ENCODE peak calls at places on chromosomes 12 and 14, in six cellular contexts. T is ELF-1, M is head of caudate nucleus, R is T-helper 1 cell, O is bronchial epithelial cell, F is EH. Y is an unnamed sample.

GRCh38 chr12:106136263-106136662 is 2.5 kb downstream of the NUAK1 start:
- DNase-seq in T (peak; percentile 94), M (peak; percentile 96), R (peak; percentile 44), O (peak; percentile 81), F (peak; percentile 94), Y (peak; percentile 93)

GRCh38 chr14:61570961-61571299 is 124.4 kb upstream of the HIF1A start:
- DNase-seq in T (no peak), M (no peak), R (no peak), O (no peak), F (no peak), Y (no peak)

GRCh38 chr12:96445743-96446655 is 43.4 kb upstream of the CFAP54 start:
- DNase-seq in T (no peak), M (no peak), R (peak; percentile 37), O (peak; percentile 99), F (peak; percentile 95), Y (peak; percentile 96)

GRCh38 chr12:132428872-132429121 is 61.2 kb upstream of the FBRSL1 start:
- DNase-seq in T (no peak), M (no peak), R (no peak), O (peak; percentile 19), F (no peak), Y (no peak)

GRCh38 chr12:54701940-54702592 is 53.9 kb upstream of the DCD start:
- DNase-seq in T (no peak), M (no peak), R (peak; percentile 3), O (peak; percentile 39), F (peak; percentile 50), Y (peak; percentile 51)

GRCh38 chr12:27292718-27293117 is 39.9 kb upstream of the BMAL2 start:
- DNase-seq in T (no peak), M (no peak), R (no peak), O (no peak), F (no peak), Y (no peak)

GRCh38 chr14:23078692-23079116 is 16.2 kb downstream of the ACIN1 start:
- DNase-seq in T (peak; percentile 65), M (peak; percentile 65), R (no peak), O (peak; percentile 94), F (peak; percentile 99), Y (peak; percentile 98)

GRCh38 chr12:96141216-96141944 is 52.8 kb upstream of the ELK3 start:
- DNase-seq in T (peak; percentile 14), M (no peak), R (no peak), O (no peak), F (peak; percentile 34), Y (peak; percentile 73)

GRCh38 chr12:8482446-8483080 is 26.8 kb downstream of the CLEC6A start:
- DNase-seq in T (no peak), M (no peak), R (no peak), O (no peak), F (no peak), Y (no peak)

GRCh38 chr12:15534322-15534721 is 212.0 kb downstream of the PTPRO start:
- DNase-seq in T (no peak), M (no peak), R (no peak), O (no peak), F (peak; percentile 56), Y (peak; percentile 74)

GRCh38 chr14:65910108-65910507 is 497.6 kb downstream of the FUT8 start:
- DNase-seq in T (no peak), M (no peak), R (no peak), O (peak; percentile 59), F (peak; percentile 36), Y (peak; percentile 20)

GRCh38 chr12:116354950-116355779 is 77.7 kb upstream of the MED13L start:
- DNase-seq in T (no peak), M (no peak), R (no peak), O (no peak), F (no peak), Y (no peak)

GRCh38 chr14:80387563-80387981 is 176.3 kb upstream of the DIO2 start:
- DNase-seq in T (no peak), M (peak; percentile 18), R (no peak), O (no peak), F (no peak), Y (no peak)

GRCh38 chr14:49880267-49881064 is 12.4 kb upstream of the ARF6 start:
- DNase-seq in T (no peak), M (no peak), R (no peak), O (no peak), F (peak; percentile 60), Y (peak; percentile 81)

GRCh38 chr14:72010474-72010873 is 78.2 kb downstream of the RGS6 start:
- DNase-seq in T (no peak), M (no peak), R (no peak), O (no peak), F (no peak), Y (no peak)

GRCh38 chr14:55071051-55071450 is 19.6 kb downstream of the MAPK1IP1L start:
- DNase-seq in T (no peak), M (no peak), R (no peak), O (peak; percentile 28), F (peak; percentile 57), Y (peak; percentile 75)

GRCh38 chr12:117152793-117153775 is 37.2 kb downstream of the FBXO21 start:
- DNase-seq in T (no peak), M (no peak), R (no peak), O (no peak), F (no peak), Y (no peak)

GRCh38 chr12:76943004-76943403 is 64.2 kb upstream of the CSRP2 start:
- DNase-seq in T (no peak), M (no peak), R (no peak), O (no peak), F (peak; percentile 37), Y (no peak)

GRCh38 chr12:79886917-79887519 is 47.9 kb downstream of the PPP1R12A start:
- DNase-seq in T (no peak), M (no peak), R (no peak), O (peak; percentile 74), F (peak; percentile 67), Y (peak; percentile 61)

GRCh38 chr12:117486840-117487659 is 125.6 kb upstream of the NOS1 start:
- DNase-seq in T (no peak), M (peak; percentile 20), R (no peak), O (peak; percentile 3), F (peak; percentile 50), Y (peak; percentile 0)

GRCh38 chr12:65294863-65295262 is 16.4 kb downstream of the MSRB3 start:
- DNase-seq in T (no peak), M (no peak), R (no peak), O (no peak), F (no peak), Y (no peak)

GRCh38 chr14:85124896-85125295 is 405.0 kb upstream of the FLRT2 start:
- DNase-seq in T (no peak), M (no peak), R (no peak), O (no peak), F (no peak), Y (no peak)

GRCh38 chr12:27081668-27082091 is 698 bp downstream of the C12orf71 start:
- DNase-seq in T (peak; percentile 8), M (no peak), R (no peak), O (peak; percentile 95), F (peak; percentile 47), Y (peak; percentile 54)

GRCh38 chr12:62776575-62776974 is 158.4 kb downstream of the PPM1H start:
- DNase-seq in T (no peak), M (no peak), R (no peak), O (peak; percentile 33), F (no peak), Y (no peak)

GRCh38 chr14:101965145-101965531 is 765 bp downstream of the DYNC1H1 start:
- DNase-seq in T (peak; percentile 65), M (peak; percentile 82), R (peak; percentile 48), O (no peak), F (peak; percentile 76), Y (peak; percentile 80)

GRCh38 chr12:69084816-69085215 is 151.8 kb upstream of the CPM start:
- DNase-seq in T (no peak), M (no peak), R (no peak), O (no peak), F (no peak), Y (no peak)

GRCh38 chr14:83734431-83734830 is 1795.5 kb upstream of the FLRT2 start:
- DNase-seq in T (no peak), M (no peak), R (no peak), O (no peak), F (no peak), Y (no peak)

GRCh38 chr12:31005944-31006361 is 67.7 kb upstream of the DDX11 start:
- DNase-seq in T (no peak), M (no peak), R (no peak), O (peak; percentile 37), F (peak; percentile 78), Y (peak; percentile 50)

GRCh38 chr12:15538881-15539280 is 216.6 kb downstream of the PTPRO start:
- DNase-seq in T (no peak), M (no peak), R (no peak), O (no peak), F (peak; percentile 43), Y (no peak)

GRCh38 chr14:95889236-95889979 is 12.8 kb downstream of the TUNAR start:
- DNase-seq in T (no peak), M (no peak), R (no peak), O (no peak), F (no peak), Y (no peak)

GRCh38 chr12:89862511-89863331 is 154.1 kb upstream of the ATP2B1 start:
- DNase-seq in T (no peak), M (peak; percentile 29), R (peak; percentile 20), O (no peak), F (peak; percentile 35), Y (peak; percentile 29)

GRCh38 chr12:101552277-101552676 is 42.5 kb upstream of the MYBPC1 start:
- DNase-seq in T (no peak), M (no peak), R (no peak), O (peak; percentile 30), F (peak; percentile 2), Y (peak; percentile 84)